ENCODE peak calls at places on chromosomes 2 and 18, in five cellular contexts. C, P, Z, D and U are unnamed samples.

GRCh38 chr2:78465707-78466106 is 559.8 kb upstream of the REG3G start:
- DNase-seq in D (no peak), Z (no peak), P (no peak), C (peak), U (no peak)

GRCh38 chr2:240106765-240107164 is 29.3 kb downstream of the COPS9 start:
- DNase-seq in D (no peak), P (no peak), C (no peak), Z (no peak), U (no peak)

GRCh38 chr2:105052773-105053172 is 14.9 kb downstream of the MRPS9 start:
- DNase-seq in D (no peak), P (no peak), C (no peak), Z (no peak), U (no peak)

GRCh38 chr2:82795446-82795845 is 1663.6 kb downstream of the SUCLG1 start:
- DNase-seq in C (no peak), D (no peak), Z (peak), P (no peak), U (no peak)

GRCh38 chr18:2050702-2051201 is 520.6 kb downstream of the METTL4 start:
- DNase-seq in C (no peak), P (no peak), Z (no peak), D (no peak), U (no peak)

GRCh38 chr18:62571037-62571436 is 48.2 kb downstream of the ZCCHC2 start:
- DNase-seq in P (no peak), C (no peak), Z (no peak), D (no peak), U (no peak)

GRCh38 chr18:24064701-24065100 is 50.1 kb downstream of the TTC39C start:
- DNase-seq in C (no peak), D (no peak), Z (peak), P (no peak), U (no peak)

GRCh38 chr2:190180313-190181065 is 118.0 kb upstream of the MSTN start:
- DNase-seq in Z (peak), D (no peak), P (peak), C (peak), U (no peak)

GRCh38 chr2:232979871-232980461 is 33.1 kb downstream of the NGEF start:
- DNase-seq in D (no peak), Z (peak), P (peak), C (no peak), U (peak)

GRCh38 chr2:232563580-232563979 is 13.1 kb downstream of the EIF4E2 start:
- DNase-seq in P (no peak), Z (no peak), C (no peak), D (no peak), U (no peak)

GRCh38 chr2:234479465-234479864 is 17.4 kb downstream of the ARL4C start:
- DNase-seq in D (no peak), C (no peak), P (peak), Z (no peak), U (no peak)

GRCh38 chr2:85114586-85115330 is 18.4 kb upstream of the TCF7L1 start:
- DNase-seq in Z (no peak), C (no peak), P (no peak), D (no peak), U (no peak)

GRCh38 chr2:27281855-27282559 is at the start of gene TRIM54:
- DNase-seq in Z (no peak), P (no peak), D (no peak), C (no peak), U (no peak)

GRCh38 chr2:59428940-59429339 is 1124.5 kb downstream of the BCL11A start:
- DNase-seq in C (no peak), D (no peak), Z (no peak), P (no peak), U (no peak)

GRCh38 chr2:113283704-113284284 is 5.1 kb upstream of the PAX8 start:
- DNase-seq in C (no peak), P (peak), D (no peak), Z (peak), U (peak)

GRCh38 chr18:63314991-63315662 is 4.4 kb downstream of the BCL2 start:
- DNase-seq in Z (no peak), P (no peak), C (no peak), D (no peak), U (no peak)

GRCh38 chr2:156890498-156891148 is 366.9 kb upstream of the GALNT5 start:
- DNase-seq in C (no peak), Z (no peak), P (no peak), D (no peak), U (no peak)

GRCh38 chr18:51637881-51638280 is 440.4 kb upstream of the MEX3C start:
- DNase-seq in P (no peak), D (no peak), Z (no peak), C (no peak), U (no peak)

GRCh38 chr2:229591611-229592010 is 122.7 kb downstream of the DNER start:
- DNase-seq in Z (no peak), P (no peak), C (peak), D (no peak), U (no peak)

GRCh38 chr2:178976351-178976750 is 73.6 kb downstream of the CCDC141 start:
- DNase-seq in C (no peak), P (no peak), Z (no peak), D (no peak), U (no peak)

GRCh38 chr2:65204461-65205230 is 23.0 kb upstream of the ACTR2 start:
- DNase-seq in Z (no peak), C (no peak), P (peak), D (no peak), U (no peak)

GRCh38 chr2:9308186-9308955 is 101.8 kb downstream of the ASAP2 start:
- DNase-seq in P (no peak), D (no peak), C (no peak), Z (no peak), U (no peak)